ENCODE peak calls at places on chromosomes 12 and 14, in six cellular contexts. Z, R, Y, K, U and L are unnamed samples.

GRCh38 chr14:85528882-85529585 is 910 bp upstream of the FLRT2 start:
- DNase-seq in R (peak; percentile 68), Z (peak; percentile 37), K (no peak), U (no peak), Y (no peak), L (no peak)

GRCh38 chr12:105993766-105994165 is 145.0 kb downstream of the NUAK1 start:
- DNase-seq in K (no peak), Y (no peak), U (no peak), R (no peak), Z (no peak), L (no peak)

GRCh38 chr14:83217492-83217891 is 1683.8 kb upstream of the SEL1L start:
- DNase-seq in K (no peak), R (peak; percentile 59), Y (no peak), U (peak; percentile 87), Z (no peak), L (no peak)

GRCh38 chr12:2172040-2172439 is 119.3 kb downstream of the CACNA1C start:
- DNase-seq in Y (no peak), R (no peak), U (no peak), Z (no peak), K (no peak), L (no peak)

GRCh38 chr14:61342941-61343340 is 21.6 kb downstream of the PRKCH start:
- DNase-seq in U (no peak), Y (no peak), K (no peak), Z (no peak), R (no peak), L (no peak)

GRCh38 chr12:84508943-84509342 is 403.7 kb downstream of the SLC6A15 start:
- DNase-seq in Y (no peak), R (no peak), K (peak; percentile 32), U (no peak), Z (no peak), L (no peak)

GRCh38 chr12:71947645-71948105 is 9.0 kb downstream of the TPH2 start:
- DNase-seq in K (no peak), U (peak; percentile 46), Z (peak; percentile 7), Y (no peak), R (no peak), L (peak; percentile 97)

GRCh38 chr12:48351022-48351708 is 446 bp upstream of the ZNF641 start:
- DNase-seq in Z (peak; percentile 75), K (peak; percentile 79), U (peak; percentile 8), Y (no peak), R (peak; percentile 51), L (peak; percentile 21)

GRCh38 chr12:89525002-89525823 is 617 bp upstream of the GALNT4 start:
- DNase-seq in U (no peak), K (peak; percentile 35), Z (peak; percentile 64), R (no peak), Y (peak; percentile 42), L (peak; percentile 47)

GRCh38 chr14:61565836-61566536 is 129.3 kb upstream of the HIF1A start:
- DNase-seq in Z (no peak), K (no peak), R (no peak), Y (no peak), U (no peak), L (no peak)

GRCh38 chr14:22753586-22753985 is 12.9 kb upstream of the OXA1L start:
- DNase-seq in Y (no peak), K (no peak), R (no peak), U (no peak), Z (no peak), L (no peak)

GRCh38 chr14:71143391-71144290 is 236.4 kb downstream of the PCNX1 start:
- DNase-seq in U (peak; percentile 15), R (peak; percentile 27), K (no peak), Y (no peak), Z (no peak), L (no peak)

GRCh38 chr12:123971449-123971769 is 1.2 kb downstream of the CCDC92 start:
- DNase-seq in R (no peak), Z (no peak), Y (no peak), U (no peak), K (no peak), L (no peak)

GRCh38 chr12:101097829-101098580 is 112.0 kb downstream of the SLC5A8 start:
- DNase-seq in Y (no peak), U (no peak), R (no peak), Z (no peak), K (no peak), L (peak; percentile 78)

GRCh38 chr12:129902371-129903091 is 1.3 kb downstream of the TMEM132D start:
- DNase-seq in Z (no peak), K (no peak), R (no peak), Y (no peak), U (no peak), L (peak; percentile 17)

GRCh38 chr14:57848353-57848752 is 17.5 kb downstream of the SLC35F4 start:
- DNase-seq in Z (no peak), Y (no peak), U (no peak), R (no peak), K (no peak), L (no peak)

GRCh38 chr12:75889214-75889613 is 142.4 kb downstream of the PHLDA1 start:
- DNase-seq in U (no peak), Z (peak; percentile 51), K (no peak), R (no peak), Y (no peak), L (no peak)

GRCh38 chr14:51455041-51455835 is 196.5 kb upstream of the FRMD6 start:
- DNase-seq in Y (no peak), Z (no peak), K (no peak), R (no peak), U (no peak), L (no peak)

GRCh38 chr12:66195242-66195641 is 6.2 kb downstream of the IRAK3 start:
- DNase-seq in K (no peak), Z (no peak), R (no peak), U (no peak), Y (no peak), L (no peak)

GRCh38 chr12:72146495-72146894 is 125.7 kb upstream of the TRHDE start:
- DNase-seq in Y (no peak), K (no peak), Z (no peak), R (no peak), U (no peak), L (no peak)

GRCh38 chr14:31261859-31262739 is 54.5 kb upstream of the HECTD1 start:
- DNase-seq in Z (no peak), Y (no peak), U (no peak), R (no peak), K (no peak), L (no peak)

GRCh38 chr12:121791671-121792496 is 1.6 kb downstream of the RHOF start:
- DNase-seq in U (no peak), Y (no peak), K (no peak), R (no peak), Z (no peak), L (no peak)

GRCh38 chr12:37733856-37734255 is 582.7 kb upstream of the ALG10B start:
- DNase-seq in Y (no peak), Z (no peak), K (no peak), U (no peak), R (no peak), L (no peak)

GRCh38 chr12:24012528-24012927 is 63.1 kb upstream of the SOX5 start:
- DNase-seq in K (no peak), Z (peak; percentile 12), Y (no peak), U (no peak), R (no peak), L (no peak)

GRCh38 chr12:52741378-52742195 is 35.6 kb downstream of the KRT76 start:
- DNase-seq in Z (peak; percentile 3), K (peak; percentile 42), R (peak; percentile 11), Y (peak; percentile 30), U (no peak), L (no peak)

GRCh38 chr14:69303086-69303485 is 43.1 kb downstream of the GALNT16 start:
- DNase-seq in Z (no peak), R (no peak), U (no peak), K (no peak), Y (no peak), L (no peak)

GRCh38 chr14:71168564-71168963 is 261.3 kb downstream of the PCNX1 start:
- DNase-seq in Z (no peak), Y (no peak), U (no peak), K (no peak), R (no peak), L (no peak)

GRCh38 chr12:88172844-88173407 is 30.8 kb downstream of the TMTC3 start:
- DNase-seq in R (no peak), Z (no peak), U (no peak), Y (no peak), K (no peak), L (no peak)

GRCh38 chr12:2805146-2805525 is 7.3 kb upstream of the ITFG2 start:
- DNase-seq in R (no peak), Y (no peak), Z (no peak), U (no peak), K (no peak), L (no peak)

GRCh38 chr14:35682802-35683201 is 126.3 kb downstream of the RALGAPA1 start:
- DNase-seq in R (no peak), Z (no peak), Y (no peak), U (no peak), K (no peak), L (no peak)

GRCh38 chr12:3055712-3056467 is 21.3 kb upstream of the TSPAN9 start:
- DNase-seq in U (no peak), R (no peak), Y (no peak), Z (no peak), K (no peak), L (no peak)

GRCh38 chr14:34359423-34360120 is 102.5 kb downstream of the SPTSSA start:
- DNase-seq in Y (no peak), K (no peak), U (no peak), Z (no peak), R (no peak), L (no peak)

GRCh38 chr14:68181395-68182326 is 362.1 kb downstream of the RAD51B start:
- DNase-seq in K (no peak), U (no peak), Y (no peak), R (peak; percentile 34), Z (no peak), L (no peak)

GRCh38 chr12:53431187-53431586 is 7.5 kb downstream of the AMHR2 start:
- DNase-seq in U (no peak), R (no peak), Z (no peak), Y (no peak), K (no peak), L (no peak)

GRCh38 chr14:55121146-55121545 is 7.9 kb upstream of the LGALS3 start:
- DNase-seq in R (no peak), Z (no peak), Y (no peak), U (no peak), K (no peak), L (no peak)